ENCODE peak calls at places on chromosome 2, in six cellular contexts. K is A549, I is endothelial cell of umbilical vein, X is K562, Q is HepG2, E is GM12878. C is an unnamed sample.

GRCh38 chr2:239763433-239764097 is 261.6 kb downstream of the NDUFA10 start:
- DNase-seq in E (no peak), K (no peak), X (no peak), Q (no peak), I (no peak), C (no peak)

GRCh38 chr2:96329416-96329815 is 4.3 kb downstream of the ITPRIPL1 start:
- DNase-seq in X (no peak), Q (peak), E (no peak), I (peak), K (no peak), C (no peak)

GRCh38 chr2:39919511-39920317 is 140.7 kb upstream of the THUMPD2 start:
- DNase-seq in E (no peak), I (no peak), K (no peak), X (no peak), Q (no peak), C (no peak)

GRCh38 chr2:237614151-237614720 is 13.2 kb upstream of the LRRFIP1 start:
- DNase-seq in I (peak), X (no peak), Q (peak), E (no peak), K (no peak), C (peak)

GRCh38 chr2:152453129-152453642 is 118.2 kb downstream of the FMNL2 start:
- DNase-seq in Q (peak), X (no peak), I (no peak), E (no peak), K (no peak), C (no peak)

GRCh38 chr2:53004413-53004812 is 763.2 kb upstream of the CHAC2 start:
- DNase-seq in X (no peak), E (no peak), I (no peak), K (no peak), Q (no peak), C (no peak)

GRCh38 chr2:33354981-33355380 is 121.5 kb upstream of the RASGRP3 start:
- DNase-seq in Q (no peak), X (no peak), I (no peak), E (no peak), K (no peak), C (no peak)

GRCh38 chr2:240569998-240570530 is 1.8 kb downstream of the RNPEPL1 start:
- DNase-seq in X (no peak), I (no peak), K (no peak), Q (no peak), E (no peak), C (no peak)

GRCh38 chr2:133314761-133315160 is 253.5 kb downstream of the NCKAP5 start:
- DNase-seq in Q (no peak), K (no peak), I (no peak), X (no peak), E (no peak), C (no peak)

GRCh38 chr2:28152585-28153284 is 239.9 kb upstream of the FOSL2 start:
- DNase-seq in K (no peak), Q (no peak), E (no peak), I (peak), X (no peak), C (no peak)

GRCh38 chr2:161961046-161961445 is 113.0 kb downstream of the DPP4 start:
- DNase-seq in K (no peak), I (no peak), Q (no peak), X (no peak), E (no peak), C (peak)

GRCh38 chr2:18425186-18425585 is 135.3 kb downstream of the RDH14 start:
- DNase-seq in E (no peak), K (no peak), Q (no peak), I (no peak), X (no peak), C (no peak)

GRCh38 chr2:9001229-9001628 is 2.3 kb downstream of the MBOAT2 start:
- DNase-seq in E (no peak), Q (no peak), I (peak), X (no peak), K (peak), C (no peak)

GRCh38 chr2:112884869-112885502 is 26.0 kb upstream of the IL37 start:
- DNase-seq in K (peak), E (peak), Q (peak), I (peak), X (peak), C (peak)

GRCh38 chr2:96923810-96924774 is 54.2 kb upstream of the SEMA4C start:
- DNase-seq in X (peak), I (no peak), E (no peak), Q (no peak), K (no peak), C (no peak)

GRCh38 chr2:223101340-223102039 is 49.5 kb downstream of the KCNE4 start:
- DNase-seq in I (peak), K (peak), E (peak), Q (peak), X (peak), C (peak)

GRCh38 chr2:232624554-232624842 is 8.9 kb upstream of the EFHD1 start:
- DNase-seq in Q (no peak), I (no peak), X (no peak), E (no peak), K (peak), C (no peak)

GRCh38 chr2:112830469-112830868 is 6.1 kb downstream of the IL1B start:
- DNase-seq in K (no peak), E (no peak), X (no peak), I (no peak), Q (no peak), C (no peak)

GRCh38 chr2:24253303-24253919 is 78.6 kb downstream of the FAM228A start:
- DNase-seq in X (peak), K (peak), E (no peak), Q (no peak), I (no peak), C (no peak)

GRCh38 chr2:166961933-166962332 is 73.7 kb downstream of the XIRP2 start:
- DNase-seq in I (no peak), E (no peak), K (no peak), X (no peak), Q (no peak), C (no peak)

GRCh38 chr2:43762286-43762685 is 11.6 kb upstream of the DYNC2LI1 start:
- DNase-seq in Q (no peak), X (no peak), K (no peak), I (no peak), E (no peak), C (no peak)

GRCh38 chr2:10405441-10405840 is 42.7 kb downstream of the ODC1 start:
- DNase-seq in X (no peak), I (peak), E (no peak), Q (no peak), K (peak), C (no peak)

GRCh38 chr2:64695656-64696310 is 42.1 kb upstream of the SERTAD2 start:
- DNase-seq in I (peak), Q (no peak), K (no peak), E (no peak), X (no peak), C (no peak)

GRCh38 chr2:36357506-36358316 is 2.1 kb downstream of the CRIM1 start:
- DNase-seq in I (peak), X (no peak), Q (peak), K (peak), E (no peak), C (peak)

GRCh38 chr2:85601771-85602475 is 575 bp downstream of the TMEM150A start:
- DNase-seq in X (peak), Q (peak), E (no peak), I (no peak), K (no peak), C (no peak)

GRCh38 chr2:113703404-113704299 is 52.8 kb downstream of the SLC35F5 start:
- DNase-seq in X (no peak), Q (no peak), K (no peak), I (no peak), E (no peak), C (no peak)

GRCh38 chr2:128403814-128404708 is 85.4 kb upstream of the HS6ST1 start:
- DNase-seq in E (no peak), I (no peak), X (no peak), K (no peak), Q (no peak), C (no peak)

GRCh38 chr2:30225131-30225762 is 6.1 kb upstream of the LBH start:
- DNase-seq in Q (no peak), I (peak), E (no peak), K (no peak), X (no peak), C (no peak)

DNA sequence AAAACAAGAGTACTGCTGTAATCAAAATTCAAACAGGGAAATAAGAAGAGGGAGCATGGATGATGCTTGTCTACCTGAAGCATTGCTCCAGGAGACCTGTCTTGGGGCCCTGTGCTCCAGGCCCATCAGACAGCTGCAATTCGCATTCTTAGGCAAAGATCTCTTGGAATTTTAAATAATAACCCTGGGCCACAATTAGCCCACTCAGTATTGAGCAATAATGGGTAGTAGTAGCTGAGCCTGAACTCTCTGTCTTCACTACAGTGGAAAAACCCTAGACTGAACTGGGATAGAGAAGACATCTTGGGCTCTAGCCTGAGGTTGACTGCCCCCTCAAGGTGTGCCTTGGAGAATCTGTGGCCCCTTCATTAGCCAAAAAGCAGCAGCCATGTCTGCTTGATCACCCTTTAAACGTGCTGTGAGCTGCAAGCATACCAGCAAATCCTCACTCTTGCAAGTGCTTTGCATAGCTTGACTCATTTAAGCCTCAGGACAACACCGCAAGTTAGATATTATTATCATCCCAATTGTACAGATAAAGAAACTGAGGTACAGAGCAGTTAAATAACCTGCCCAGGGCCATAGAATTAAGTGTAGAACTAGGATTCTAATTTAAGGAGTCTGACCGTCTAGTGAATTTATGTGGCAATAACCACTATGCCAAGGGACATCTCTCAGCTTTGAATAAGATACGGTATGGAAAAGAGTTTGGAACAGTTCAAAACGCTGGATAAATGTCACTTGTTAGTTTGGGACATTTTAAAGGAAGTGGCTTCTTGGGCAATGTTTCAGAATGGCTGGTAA is 69.0 kb downstream of the DDX1 start:
- DNase-seq in Q (no peak), X (no peak), E (no peak), K (no peak), I (no peak), C (no peak)
- TF ChIP-seq CTCF in Q (no peak), X (no peak), E (no peak), K (no peak), I (no peak), C (no peak)

GRCh38 chr2:172768406-172768805 is 32.8 kb downstream of the RAPGEF4 start:
- DNase-seq in Q (no peak), E (no peak), X (no peak), I (no peak), K (no peak), C (no peak)

GRCh38 chr2:172762554-172762953 is 26.9 kb downstream of the RAPGEF4 start:
- DNase-seq in X (no peak), I (no peak), E (no peak), K (no peak), Q (peak), C (no peak)

GRCh38 chr2:172770887-172771286 is 35.2 kb downstream of the RAPGEF4 start:
- DNase-seq in I (no peak), E (no peak), X (no peak), K (no peak), Q (no peak), C (no peak)

GRCh38 chr2:172761306-172761705 is 25.7 kb downstream of the RAPGEF4 start:
- DNase-seq in Q (no peak), X (no peak), E (no peak), I (no peak), K (no peak), C (no peak)

GRCh38 chr2:172765664-172766063 is 30.0 kb downstream of the RAPGEF4 start:
- DNase-seq in E (no peak), Q (no peak), K (no peak), X (no peak), I (no peak), C (no peak)
- TF ChIP-seq MYC in E (no peak), Q (no peak), K (no peak), X (no peak), I (no peak), C (no peak)

DNA sequence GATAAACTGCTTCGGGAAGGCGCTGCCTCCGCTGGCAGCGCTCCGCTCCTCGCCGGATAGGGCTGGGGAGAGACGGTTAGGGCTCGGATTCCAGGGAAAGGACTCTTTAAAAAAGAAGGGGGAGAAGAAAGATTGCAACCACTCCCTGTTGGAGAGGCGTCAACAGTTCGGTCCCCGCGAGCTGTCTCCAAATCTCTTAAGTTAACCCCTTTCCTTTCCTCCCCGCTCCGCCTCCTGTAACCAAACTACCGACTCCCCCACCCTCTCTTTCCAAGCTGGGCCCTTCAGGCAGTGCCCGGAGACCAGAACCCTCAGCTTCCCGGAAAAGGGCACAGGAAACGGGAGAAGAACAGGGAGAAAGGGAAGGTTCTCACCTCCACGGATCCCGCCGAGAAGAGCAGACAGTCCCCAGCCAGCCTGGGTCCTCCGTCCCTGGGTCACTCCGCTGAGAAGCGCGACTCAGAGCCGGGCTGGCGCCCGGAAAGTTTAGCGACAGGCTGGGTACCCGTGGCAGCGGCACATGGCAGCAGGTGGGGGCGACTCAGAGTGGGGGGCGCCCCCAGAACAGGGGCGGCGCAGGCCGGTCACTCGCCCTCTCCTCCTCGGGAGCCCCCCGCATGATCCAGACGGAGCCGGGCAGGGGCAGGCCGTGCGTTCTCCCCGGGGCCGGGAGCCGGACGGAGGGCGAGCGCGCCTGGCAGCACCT is 662 bp downstream of the FZD5 start:
- DNase-seq in E (no peak), I (peak), Q (peak), X (peak), K (peak), C (peak)
- TF ChIP-seq POLR2A in E (no peak), I (peak), Q (no peak), X (no peak), K (no peak), C (no peak)

DNA sequence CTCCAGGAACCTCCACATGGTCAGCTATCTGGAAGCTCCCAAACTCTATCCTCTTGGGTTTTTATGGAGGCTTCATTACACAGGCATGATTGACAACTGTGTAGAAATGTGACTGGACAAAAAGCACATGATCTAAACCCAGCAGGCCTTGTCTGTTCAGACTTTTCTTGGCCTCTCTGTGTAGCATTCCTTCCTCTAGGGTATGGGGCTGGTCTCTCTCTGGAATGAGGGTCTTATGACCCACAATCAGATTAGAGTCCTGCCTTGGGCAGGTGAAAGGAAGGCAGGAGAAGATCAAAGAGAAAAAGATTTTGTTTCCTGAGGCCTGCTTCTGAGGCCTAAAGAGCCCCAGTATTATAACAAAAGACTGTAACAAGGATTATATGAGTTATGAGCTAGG is 162.7 kb downstream of the SP3 start:
- DNase-seq in K (no peak), I (no peak), X (no peak), Q (no peak), E (no peak), C (no peak)
- TF ChIP-seq CTCF in K (no peak), I (no peak), X (no peak), Q (no peak), E (no peak), C (no peak)

GRCh38 chr2:545711-546650 is 131.2 kb downstream of the TMEM18 start:
- DNase-seq in K (no peak), E (no peak), I (no peak), Q (no peak), X (no peak), C (no peak)

GRCh38 chr2:555164-555922 is 121.9 kb downstream of the TMEM18 start:
- DNase-seq in K (no peak), I (no peak), Q (no peak), E (no peak), X (no peak), C (no peak)

GRCh38 chr2:551621-552020 is 125.6 kb downstream of the TMEM18 start:
- DNase-seq in E (no peak), K (no peak), I (no peak), Q (no peak), X (no peak), C (no peak)

GRCh38 chr2:554444-554843 is 122.8 kb downstream of the TMEM18 start:
- DNase-seq in K (no peak), Q (no peak), X (no peak), I (no peak), E (no peak), C (no peak)

DNA sequence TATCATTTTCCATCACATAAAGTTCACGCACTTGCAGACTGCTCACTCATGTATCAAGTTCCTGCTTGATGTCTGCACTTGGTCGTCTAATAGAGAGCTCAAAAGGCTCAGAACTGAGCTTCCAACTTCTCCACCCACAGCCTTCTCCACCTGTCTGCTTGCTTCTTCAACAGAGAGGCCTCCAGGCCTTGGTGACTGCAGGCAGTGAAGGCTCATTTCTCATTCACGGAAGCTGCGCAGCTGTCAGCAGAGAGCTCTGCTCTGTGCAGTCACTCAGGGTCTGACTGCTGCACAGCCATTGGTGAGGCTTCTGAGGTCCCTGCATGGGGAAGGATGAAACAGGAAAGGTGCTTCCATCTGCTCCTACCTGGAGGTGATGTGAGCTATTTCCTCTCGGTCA is 126.3 kb downstream of the TMEM18 start:
- DNase-seq in K (no peak), Q (no peak), E (no peak), X (no peak), I (no peak), C (no peak)
- TF ChIP-seq MYC in K (no peak), Q (no peak), E (no peak), X (no peak), I (no peak), C (no peak)